ENCODE peak calls at places on chromosomes 7 and 10, in eight cellular contexts. O is hippocampal formation, H is cardiac muscle cell, F is AML-193, Z is dermis microvascular lymphatic vessel endothelial cell, J is AG04450, V is NCI-H2171 treated with DMSO at 0.1 percent for 48 hours, L is activated T-cell treated with anti-CD3 and anti-CD28 coated beads for 24 hours. D is an unnamed sample.

GRCh38 chr7:97439637-97440214 is 292.2 kb upstream of the TAC1 start:
- DNase-seq in L (no peak), F (no peak), H (no peak), V (no peak), Z (no peak), O (no peak), J (no peak), D (peak)

GRCh38 chr10:103786020-103786419 is 69.4 kb downstream of the SH3PXD2A start:
- DNase-seq in F (no peak), O (no peak), H (peak), Z (no peak), L (no peak), J (no peak), V (no peak), D (no peak)

GRCh38 chr7:123096976-123097375 is 101.5 kb upstream of the TAS2R16 start:
- DNase-seq in Z (no peak), J (no peak), V (peak), H (no peak), L (no peak), F (no peak), O (no peak), D (no peak)

GRCh38 chr10:613217-613616 is 76.3 kb downstream of the DIP2C start:
- DNase-seq in F (no peak), H (no peak), O (no peak), L (no peak), V (no peak), J (no peak), Z (no peak), D (no peak)

GRCh38 chr7:102446387-102447156 is 13.2 kb downstream of the ORAI2 start:
- DNase-seq in H (no peak), L (no peak), O (no peak), V (no peak), Z (no peak), J (no peak), F (no peak), D (no peak)

GRCh38 chr10:53846809-53847208 is 954.2 kb downstream of the PCDH15 start:
- DNase-seq in V (no peak), O (no peak), J (no peak), F (no peak), Z (no peak), L (no peak), H (no peak), D (peak)

GRCh38 chr7:91722831-91723230 is 157.7 kb downstream of the MTERF1 start:
- DNase-seq in H (no peak), Z (no peak), F (no peak), V (no peak), J (no peak), L (no peak), O (no peak), D (no peak)

GRCh38 chr10:34392641-34393170 is 422.4 kb downstream of the PARD3 start:
- DNase-seq in F (no peak), O (no peak), J (no peak), H (no peak), Z (no peak), L (no peak), V (no peak), D (no peak)

GRCh38 chr10:1050145-1050544 is 1.2 kb upstream of the IDI1 start:
- DNase-seq in H (peak), L (no peak), Z (no peak), F (no peak), V (no peak), J (no peak), O (no peak), D (peak)

GRCh38 chr7:106050743-106051110 is 61.4 kb downstream of the SYPL1 start:
- DNase-seq in F (no peak), L (no peak), V (no peak), J (no peak), O (no peak), H (no peak), Z (no peak), D (no peak)

GRCh38 chr10:102633848-102634247 is 10.4 kb upstream of the TRIM8 start:
- DNase-seq in J (no peak), O (no peak), F (no peak), Z (no peak), L (no peak), H (no peak), V (no peak), D (no peak)

GRCh38 chr7:151876112-151876898 is 610 bp downstream of the PRKAG2 start:
- DNase-seq in J (no peak), Z (peak), H (peak), L (peak), V (peak), F (peak), O (peak), D (peak)

GRCh38 chr7:141072548-141073172 is 1.2 kb upstream of the TMEM178B start:
- DNase-seq in J (peak), F (no peak), H (peak), V (peak), L (peak), O (peak), Z (no peak), D (peak)

GRCh38 chr10:34655286-34656170 is 159.6 kb downstream of the PARD3 start:
- DNase-seq in F (peak), J (peak), L (no peak), V (peak), O (no peak), Z (peak), H (peak), D (peak)

GRCh38 chr10:125707852-125708468 is 11.5 kb upstream of the EDRF1 start:
- DNase-seq in L (no peak), Z (no peak), J (no peak), H (peak), O (no peak), V (no peak), F (no peak), D (no peak)

GRCh38 chr10:75971402-75972211 is 540.2 kb downstream of the LRMDA start:
- DNase-seq in L (no peak), F (no peak), O (no peak), Z (no peak), J (peak), H (no peak), V (peak), D (peak)

GRCh38 chr7:100489824-100490223 is 6.1 kb downstream of the NYAP1 start:
- DNase-seq in F (no peak), O (peak), J (peak), Z (peak), H (peak), V (peak), L (no peak), D (peak)

GRCh38 chr10:89702121-89702480 is 711 bp downstream of the KIF20B start:
- DNase-seq in H (no peak), O (no peak), F (peak), J (no peak), Z (no peak), L (no peak), V (no peak), D (peak)

GRCh38 chr7:102004831-102005230 is 187.4 kb downstream of the CUX1 start:
- DNase-seq in H (no peak), O (no peak), L (no peak), Z (no peak), J (no peak), F (no peak), V (no peak), D (no peak)

GRCh38 chr7:57205000-57205399 is 72.8 kb upstream of the ZNF479 start:
- DNase-seq in F (no peak), Z (no peak), O (no peak), L (no peak), V (no peak), H (no peak), J (no peak), D (no peak)

GRCh38 chr10:35300063-35300699 is 36.1 kb upstream of the CCNY start:
- DNase-seq in V (peak), F (no peak), H (no peak), O (peak), Z (no peak), J (no peak), L (no peak), D (no peak)

GRCh38 chr7:41206267-41206666 is 496.6 kb downstream of the INHBA start:
- DNase-seq in F (no peak), J (no peak), L (no peak), Z (no peak), V (no peak), O (no peak), H (no peak), D (no peak)

GRCh38 chr7:41437257-41438196 is 265.4 kb downstream of the INHBA start:
- DNase-seq in H (no peak), V (no peak), J (no peak), Z (no peak), O (no peak), F (no peak), L (no peak), D (no peak)

D was measured in Kasumi-1.